ENCODE peak calls at places on chromosomes 11 and 22, in eight cellular contexts. U is suprapubic skin, B is body of pancreas, X is transverse colon, Q is Peyer's patch, F is heart left ventricle, E is A549, H is IMR-90. Z is an unnamed sample.

GRCh38 chr11:35919244-35919643 is 24.6 kb upstream of the LDLRAD3 start:
- DNase-seq in U (no peak), B (no peak), X (no peak), Q (no peak), F (no peak), E (no peak), H (peak), Z (no peak)

GRCh38 chr11:131498631-131499053 is 128.2 kb downstream of the NTM start:
- DNase-seq in U (no peak), B (no peak), X (no peak), Q (no peak), F (no peak), E (no peak), H (no peak), Z (no peak)

GRCh38 chr22:37386441-37386840 is 40.8 kb downstream of the ELFN2 start:
- DNase-seq in U (no peak), B (no peak), X (no peak), Q (no peak), F (no peak), E (no peak), H (no peak), Z (no peak)

GRCh38 chr22:27757928-27758525 is 43.5 kb downstream of the MN1 start:
- DNase-seq in U (no peak), B (no peak), X (no peak), Q (no peak), F (no peak), E (no peak), H (no peak), Z (no peak)

GRCh38 chr11:59173964-59174663 is 2.2 kb downstream of the DTX4 start:
- DNase-seq in U (no peak), B (peak), X (peak), Q (peak), F (no peak), E (no peak), H (peak), Z (no peak)

GRCh38 chr11:19187880-19188279 is 13.9 kb downstream of the CSRP3 start:
- DNase-seq in U (no peak), B (no peak), X (no peak), Q (no peak), F (no peak), E (no peak), H (no peak), Z (no peak)

GRCh38 chr11:121892131-121892681 is 223.8 kb downstream of the BLID start:
- DNase-seq in U (peak), B (no peak), X (no peak), Q (no peak), F (peak), E (no peak), H (peak), Z (peak)

GRCh38 chr11:126332221-126332711 is 23.2 kb upstream of the ST3GAL4 start:
- DNase-seq in U (peak), B (no peak), X (no peak), Q (peak), F (peak), E (no peak), H (peak), Z (peak)

GRCh38 chr11:120660024-120660565 is 148.5 kb downstream of the GRIK4 start:
- DNase-seq in U (no peak), B (peak), X (peak), Q (no peak), F (no peak), E (peak), H (peak), Z (no peak)

GRCh38 chr11:7904910-7905309 is 26.2 kb downstream of the OR10A6 start:
- DNase-seq in U (no peak), B (no peak), X (no peak), Q (no peak), F (no peak), E (no peak), H (peak), Z (no peak)

GRCh38 chr11:134542401-134543143 is 130.5 kb upstream of the B3GAT1 start:
- DNase-seq in U (no peak), B (no peak), X (peak), Q (no peak), F (peak), E (no peak), H (no peak), Z (no peak)

GRCh38 chr11:2389344-2390026 is 11.1 kb upstream of the TSSC4 start:
- DNase-seq in U (no peak), B (no peak), X (no peak), Q (no peak), F (no peak), E (no peak), H (no peak), Z (no peak)

GRCh38 chr11:110121204-110121603 is 28.0 kb downstream of the ZC3H12C start:
- DNase-seq in U (no peak), B (no peak), X (no peak), Q (no peak), F (no peak), E (no peak), H (peak), Z (no peak)

DNA sequence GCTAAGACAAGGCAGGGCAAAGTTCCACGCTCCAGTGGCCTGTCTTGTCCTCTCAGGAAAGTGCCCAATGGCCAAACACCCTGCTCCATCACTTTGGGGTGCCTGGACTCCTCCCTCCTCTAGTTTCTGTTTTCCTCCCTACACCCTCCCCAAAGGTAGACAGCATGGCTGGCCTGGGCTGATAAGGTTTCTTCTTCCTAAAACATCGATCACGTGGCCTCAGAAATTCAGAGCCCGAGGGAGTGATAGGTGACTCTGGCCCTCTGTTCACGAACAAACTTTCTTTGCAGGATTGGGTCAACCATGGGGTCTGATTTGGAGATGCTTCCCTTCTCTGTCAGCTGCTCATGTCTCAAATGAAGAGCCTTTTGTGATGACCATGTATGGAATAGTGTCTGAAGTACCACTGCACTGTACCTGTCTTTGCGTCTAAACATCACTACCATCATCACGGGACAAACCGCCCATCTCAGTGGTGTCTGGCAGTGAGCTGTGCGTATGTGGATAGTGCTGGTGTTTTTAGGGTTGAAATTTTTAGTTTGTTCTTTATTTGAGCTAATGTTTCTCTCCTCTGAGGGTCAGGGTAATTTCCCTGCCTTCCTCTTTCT is 6.1 kb downstream of the MICAL2 start:
- DNase-seq in U (no peak), B (no peak), X (no peak), Q (no peak), F (no peak), E (no peak), H (no peak), Z (no peak)
- H3K27ac ChIP-seq in U (peak), B (no peak), X (peak), Q (no peak), F (no peak), E (no peak), H (no peak), Z (no peak)

DNA sequence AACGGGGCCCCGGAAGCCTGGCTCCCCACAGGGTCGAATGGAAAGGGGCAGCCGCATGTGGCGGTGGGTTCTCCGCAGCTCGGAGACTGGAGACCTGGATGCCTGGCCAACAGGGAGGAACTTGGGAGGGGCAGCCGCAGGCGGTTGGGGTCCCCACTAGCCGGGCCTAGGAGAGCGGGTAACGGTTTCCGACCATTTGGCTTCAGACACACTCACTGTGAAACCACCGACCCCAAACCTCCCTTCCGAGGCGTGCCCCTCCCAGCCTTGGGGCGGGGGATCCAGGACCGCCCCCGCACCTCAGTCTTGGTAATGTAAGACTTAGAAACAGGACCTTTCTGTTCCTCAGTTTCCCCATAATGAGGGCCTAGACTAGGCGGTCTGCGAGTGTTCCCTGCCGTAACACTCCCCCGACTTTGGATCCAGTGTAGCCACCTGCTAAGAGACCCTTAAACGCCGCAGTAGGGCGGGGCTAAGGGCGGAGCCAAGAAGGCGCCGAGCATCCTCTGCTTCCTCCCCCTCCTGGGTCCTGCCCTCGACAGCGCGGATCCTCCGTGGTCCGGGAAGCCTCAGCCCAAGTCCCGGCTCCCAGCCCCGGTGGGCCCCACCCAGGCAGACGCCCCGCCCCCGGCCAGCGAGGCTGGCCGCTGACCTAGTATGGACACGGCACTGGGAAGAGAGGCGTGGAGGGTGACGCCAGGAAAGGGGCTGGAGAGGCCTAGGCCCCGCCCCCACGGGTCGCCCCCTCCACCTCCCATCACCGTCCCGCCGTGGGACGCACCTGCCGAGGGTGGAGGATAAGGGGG is 1.8 kb upstream of the RASGRP2 start:
- DNase-seq in U (peak), B (no peak), X (peak), Q (peak), F (peak), E (peak), H (peak), Z (peak)
- TF ChIP-seq POLR2A in U (no peak), B (peak), X (peak), Q (no peak), F (peak), E (no peak), H (no peak), Z (peak)

DNA sequence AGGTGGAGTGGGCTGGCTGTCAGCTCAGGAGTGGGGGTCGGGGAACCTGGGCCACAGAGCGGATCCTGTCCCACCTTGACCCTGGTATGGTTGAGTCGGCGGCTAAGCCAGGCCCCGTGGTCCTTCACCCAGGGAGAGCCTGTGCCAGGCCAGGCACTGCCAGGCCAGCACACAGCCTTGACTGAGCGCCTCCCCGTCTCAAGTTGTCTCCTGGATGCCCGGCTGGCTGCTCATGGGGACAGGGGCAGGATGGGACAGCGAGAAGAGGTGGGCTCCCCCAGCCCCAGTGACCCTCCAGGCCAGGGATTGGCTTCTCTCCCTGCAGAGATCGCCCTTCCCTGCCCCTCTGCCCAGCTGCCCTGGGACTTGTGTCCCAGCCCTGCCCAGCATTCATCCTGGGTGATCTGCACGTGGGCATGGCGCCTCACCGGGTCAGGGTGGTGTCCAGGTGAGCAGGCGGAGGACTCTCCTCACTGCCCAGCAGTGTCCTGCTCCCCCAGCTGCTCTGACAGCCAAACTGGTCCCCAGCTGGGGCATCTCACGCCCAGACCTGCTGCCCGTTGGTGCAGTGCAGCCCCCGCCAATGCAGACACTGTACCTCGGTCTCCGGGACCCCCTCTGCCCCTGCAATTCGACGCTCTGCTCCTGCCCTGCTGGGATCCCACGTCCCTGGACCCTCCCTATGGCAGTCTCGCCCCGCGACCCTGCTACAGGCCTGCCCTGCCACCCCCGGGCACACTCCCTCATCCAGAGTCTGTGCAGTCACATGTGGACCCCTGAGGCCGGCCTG is 28.8 kb upstream of the CCDC188 start:
- DNase-seq in U (no peak), B (no peak), X (no peak), Q (no peak), F (no peak), E (no peak), H (no peak), Z (no peak)
- H3K27ac ChIP-seq in U (no peak), B (no peak), X (no peak), Q (no peak), F (no peak), E (no peak), H (no peak), Z (no peak)

GRCh38 chr22:39524753-39525657 is 4.6 kb downstream of the ATF4 start:
- DNase-seq in U (no peak), B (no peak), X (no peak), Q (no peak), F (no peak), E (no peak), H (no peak), Z (no peak)
- TF ChIP-seq POLR2A in U (no peak), B (no peak), X (no peak), Q (no peak), F (no peak), E (no peak), H (no peak), Z (no peak)

GRCh38 chr11:112518371-112518770 is 257.7 kb upstream of the PLET1 start:
- DNase-seq in U (no peak), B (no peak), X (no peak), Q (no peak), F (no peak), E (no peak), H (no peak), Z (no peak)
- H3K27ac ChIP-seq in U (no peak), B (no peak), X (no peak), Q (no peak), F (no peak), E (no peak), H (no peak), Z (no peak)

DNA sequence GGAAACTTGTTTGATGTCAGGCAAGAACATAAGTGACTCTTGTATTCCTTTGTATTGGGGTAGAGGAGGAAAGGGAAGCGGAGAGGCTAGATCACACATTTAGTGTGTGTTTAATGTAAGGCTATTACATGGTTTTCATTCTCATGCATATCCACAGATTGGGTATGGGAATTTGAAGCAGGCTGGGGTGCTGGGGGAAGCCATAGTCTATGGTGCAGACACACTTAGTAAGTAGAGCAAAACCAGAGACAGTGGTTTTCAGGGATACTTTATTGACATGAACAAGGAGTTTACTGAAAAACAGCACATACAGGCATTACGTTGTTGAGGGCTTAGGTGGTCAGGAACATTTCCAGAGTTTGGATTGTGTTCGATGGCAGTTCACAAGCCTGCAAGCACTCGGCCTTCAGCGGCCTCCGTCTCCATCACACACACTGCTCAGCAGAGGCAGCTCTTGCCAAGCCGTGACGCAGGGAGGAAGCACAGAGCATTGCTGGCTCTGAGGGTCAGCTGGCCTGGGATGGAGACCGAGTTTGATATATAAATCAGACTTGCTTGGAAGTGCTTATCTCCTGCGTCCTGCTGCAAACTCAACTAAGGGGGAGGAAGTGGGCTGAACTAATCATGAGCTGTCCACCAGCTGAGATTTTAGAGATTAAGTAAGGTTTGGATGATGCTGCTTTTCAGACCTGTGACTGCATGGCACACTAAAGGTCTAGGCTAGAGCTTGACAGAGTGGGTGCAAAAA is 25.3 kb downstream of the SCN3B start:
- DNase-seq in U (no peak), B (peak), X (peak), Q (no peak), F (peak), E (no peak), H (peak), Z (no peak)
- TF ChIP-seq POLR2A in U (no peak), B (no peak), X (no peak), Q (no peak), F (no peak), E (no peak), H (no peak), Z (no peak)

DNA sequence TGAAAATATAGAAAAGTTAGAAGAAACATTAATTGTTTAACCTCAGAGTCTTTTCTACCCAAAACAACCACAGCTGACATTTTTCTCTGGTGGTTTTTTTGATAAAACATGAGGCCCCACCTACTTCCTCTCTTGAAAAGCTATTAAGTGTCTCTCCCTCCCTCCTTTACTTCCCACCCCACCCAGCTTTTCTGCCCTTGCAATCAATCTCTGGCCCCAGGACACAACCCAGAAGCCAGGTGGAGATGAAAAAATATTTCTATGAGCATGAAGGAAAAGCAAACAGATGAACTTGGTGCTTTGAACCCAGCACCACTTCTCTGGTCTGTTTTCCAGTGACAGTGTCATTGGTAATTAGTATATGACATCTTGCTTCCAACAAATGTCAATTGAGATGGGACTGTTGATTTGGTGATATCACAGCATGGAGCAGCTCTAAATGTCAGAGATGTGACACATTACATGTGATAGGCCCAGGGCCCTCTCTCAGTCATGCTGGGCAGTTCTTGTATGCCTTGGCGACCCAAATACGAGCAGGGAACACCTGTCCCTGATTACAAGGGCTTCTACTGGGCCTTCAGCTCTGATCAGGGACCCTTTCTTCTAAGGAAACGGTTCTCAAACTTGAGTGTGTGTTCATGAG is 23.9 kb upstream of the TMPRSS13 start:
- DNase-seq in U (no peak), B (no peak), X (no peak), Q (no peak), F (no peak), E (no peak), H (no peak), Z (no peak)
- H3K27ac ChIP-seq in U (no peak), B (no peak), X (no peak), Q (peak), F (no peak), E (no peak), H (no peak), Z (no peak)

Z was measured in gastrocnemius medialis.